ENCODE peak calls at places on chromosomes 7 and 10, in seven cellular contexts. One of them, this sample, is unnamed.
A peak's percentile ranks its signal among the peaks of the same experiment; 100 is the strongest.

GRCh38 chr10:34666008-34666700 is 148.9 kb downstream of the PARD3 start:
- DNase-seq in RWPE1: peak; percentile 70
- DNase-seq in tibial artery: no peak
- DNase-seq in OCI-LY7: peak; percentile 27
- DNase-seq in GM13977: peak; percentile 63
- DNase-seq in fibroblast of villous mesenchyme: peak; percentile 94
- DNase-seq in transverse colon: peak; percentile 37
- DNase-seq in this sample: no peak

GRCh38 chr10:58385784-58386112 is 538 bp downstream of the TFAM start:
- DNase-seq in RWPE1: peak; percentile 49
- DNase-seq in tibial artery: no peak
- DNase-seq in OCI-LY7: peak; percentile 22
- DNase-seq in GM13977: no peak
- DNase-seq in fibroblast of villous mesenchyme: peak; percentile 28
- DNase-seq in transverse colon: peak; percentile 42
- DNase-seq in this sample: peak; percentile 19

GRCh38 chr10:88157981-88158465 is 294.6 kb downstream of the PTEN start:
- DNase-seq in RWPE1: peak; percentile 79
- DNase-seq in tibial artery: no peak
- DNase-seq in OCI-LY7: peak; percentile 23
- DNase-seq in GM13977: no peak
- DNase-seq in fibroblast of villous mesenchyme: peak; percentile 90
- DNase-seq in transverse colon: no peak
- DNase-seq in this sample: no peak

GRCh38 chr7:34299066-34299465 is 359.0 kb upstream of the NPSR1 start:
- DNase-seq in RWPE1: no peak
- DNase-seq in tibial artery: no peak
- DNase-seq in OCI-LY7: no peak
- DNase-seq in GM13977: no peak
- DNase-seq in fibroblast of villous mesenchyme: no peak
- DNase-seq in transverse colon: no peak
- DNase-seq in this sample: no peak

GRCh38 chr10:4061441-4061951 is 276.5 kb upstream of the KLF6 start:
- DNase-seq in RWPE1: no peak
- DNase-seq in tibial artery: peak; percentile 96
- DNase-seq in OCI-LY7: no peak
- DNase-seq in GM13977: no peak
- DNase-seq in fibroblast of villous mesenchyme: peak; percentile 73
- DNase-seq in transverse colon: peak; percentile 80
- DNase-seq in this sample: no peak

GRCh38 chr10:108290823-108291222 is 1126.3 kb upstream of the SORCS1 start:
- DNase-seq in RWPE1: no peak
- DNase-seq in tibial artery: no peak
- DNase-seq in OCI-LY7: no peak
- DNase-seq in GM13977: no peak
- DNase-seq in fibroblast of villous mesenchyme: no peak
- DNase-seq in transverse colon: no peak
- DNase-seq in this sample: no peak

GRCh38 chr10:89086801-89087513 is 96.4 kb downstream of the FAS start:
- DNase-seq in RWPE1: no peak
- DNase-seq in tibial artery: peak; percentile 81
- DNase-seq in OCI-LY7: peak; percentile 2
- DNase-seq in GM13977: no peak
- DNase-seq in fibroblast of villous mesenchyme: peak; percentile 88
- DNase-seq in transverse colon: peak; percentile 35
- DNase-seq in this sample: peak; percentile 66

GRCh38 chr7:24717694-24718320 is 39.5 kb downstream of the GSDME start:
- DNase-seq in RWPE1: no peak
- DNase-seq in tibial artery: peak; percentile 29
- DNase-seq in OCI-LY7: peak; percentile 51
- DNase-seq in GM13977: no peak
- DNase-seq in fibroblast of villous mesenchyme: no peak
- DNase-seq in transverse colon: no peak
- DNase-seq in this sample: no peak

GRCh38 chr7:148883233-148884048 is 650 bp downstream of the EZH2 start:
- DNase-seq in RWPE1: peak; percentile 13
- DNase-seq in tibial artery: peak; percentile 70
- DNase-seq in OCI-LY7: peak; percentile 62
- DNase-seq in GM13977: peak; percentile 72
- DNase-seq in fibroblast of villous mesenchyme: no peak
- DNase-seq in transverse colon: peak; percentile 41
- DNase-seq in this sample: peak; percentile 63

GRCh38 chr7:68238204-68238805 is 1241.7 kb downstream of the TYW1 start:
- DNase-seq in RWPE1: no peak
- DNase-seq in tibial artery: no peak
- DNase-seq in OCI-LY7: no peak
- DNase-seq in GM13977: no peak
- DNase-seq in fibroblast of villous mesenchyme: no peak
- DNase-seq in transverse colon: no peak
- DNase-seq in this sample: no peak

GRCh38 chr7:136728945-136729344 is 139.5 kb upstream of the CHRM2 start:
- DNase-seq in RWPE1: no peak
- DNase-seq in tibial artery: no peak
- DNase-seq in OCI-LY7: no peak
- DNase-seq in GM13977: no peak
- DNase-seq in fibroblast of villous mesenchyme: no peak
- DNase-seq in transverse colon: no peak
- DNase-seq in this sample: no peak

GRCh38 chr10:29392376-29393021 is 103.6 kb downstream of the LYZL1 start:
- DNase-seq in RWPE1: peak; percentile 38
- DNase-seq in tibial artery: no peak
- DNase-seq in OCI-LY7: peak; percentile 26
- DNase-seq in GM13977: peak; percentile 51
- DNase-seq in fibroblast of villous mesenchyme: peak; percentile 49
- DNase-seq in transverse colon: peak; percentile 33
- DNase-seq in this sample: peak; percentile 60

GRCh38 chr10:129438024-129438423 is 29.0 kb upstream of the MGMT start:
- DNase-seq in RWPE1: no peak
- DNase-seq in tibial artery: no peak
- DNase-seq in OCI-LY7: no peak
- DNase-seq in GM13977: no peak
- DNase-seq in fibroblast of villous mesenchyme: no peak
- DNase-seq in transverse colon: no peak
- DNase-seq in this sample: no peak

GRCh38 chr7:150685219-150686029 is at the start of gene GIMAP2:
- DNase-seq in RWPE1: peak; percentile 16
- DNase-seq in tibial artery: no peak
- DNase-seq in OCI-LY7: peak; percentile 18
- DNase-seq in GM13977: peak; percentile 49
- DNase-seq in fibroblast of villous mesenchyme: peak; percentile 48
- DNase-seq in transverse colon: no peak
- DNase-seq in this sample: peak; percentile 49

GRCh38 chr7:80335473-80336232 is 176.2 kb downstream of the GNAT3 start:
- DNase-seq in RWPE1: no peak
- DNase-seq in tibial artery: no peak
- DNase-seq in OCI-LY7: no peak
- DNase-seq in GM13977: no peak
- DNase-seq in fibroblast of villous mesenchyme: peak; percentile 99
- DNase-seq in transverse colon: peak; percentile 61
- DNase-seq in this sample: no peak

GRCh38 chr7:149209518-149210269 is 14.3 kb downstream of the ZNF282 start:
- DNase-seq in RWPE1: peak; percentile 30
- DNase-seq in tibial artery: no peak
- DNase-seq in OCI-LY7: peak; percentile 49
- DNase-seq in GM13977: peak; percentile 74
- DNase-seq in fibroblast of villous mesenchyme: peak; percentile 43
- DNase-seq in transverse colon: peak; percentile 45
- DNase-seq in this sample: peak; percentile 90

GRCh38 chr10:54800677-54801480 is at the start of gene PCDH15:
- DNase-seq in RWPE1: peak; percentile 7
- DNase-seq in tibial artery: no peak
- DNase-seq in OCI-LY7: peak; percentile 3
- DNase-seq in GM13977: peak; percentile 4
- DNase-seq in fibroblast of villous mesenchyme: no peak
- DNase-seq in transverse colon: no peak
- DNase-seq in this sample: no peak

GRCh38 chr7:31782411-31782991 is 95.5 kb downstream of the PPP1R17 start:
- DNase-seq in RWPE1: peak; percentile 73
- DNase-seq in tibial artery: no peak
- DNase-seq in OCI-LY7: peak; percentile 50
- DNase-seq in GM13977: peak; percentile 49
- DNase-seq in fibroblast of villous mesenchyme: peak; percentile 31
- DNase-seq in transverse colon: no peak
- DNase-seq in this sample: peak; percentile 2

GRCh38 chr10:125628251-125629049 is 54.5 kb downstream of the TEX36 start:
- DNase-seq in RWPE1: no peak
- DNase-seq in tibial artery: no peak
- DNase-seq in OCI-LY7: no peak
- DNase-seq in GM13977: no peak
- DNase-seq in fibroblast of villous mesenchyme: no peak
- DNase-seq in transverse colon: no peak
- DNase-seq in this sample: no peak

GRCh38 chr10:125626671-125627070 is 56.3 kb downstream of the TEX36 start:
- DNase-seq in RWPE1: no peak
- DNase-seq in tibial artery: no peak
- DNase-seq in OCI-LY7: no peak
- DNase-seq in GM13977: no peak
- DNase-seq in fibroblast of villous mesenchyme: no peak
- DNase-seq in transverse colon: no peak
- DNase-seq in this sample: no peak

GRCh38 chr10:125631806-125632205 is 51.2 kb downstream of the TEX36 start:
- DNase-seq in RWPE1: no peak
- DNase-seq in tibial artery: no peak
- DNase-seq in OCI-LY7: no peak
- DNase-seq in GM13977: no peak
- DNase-seq in fibroblast of villous mesenchyme: no peak
- DNase-seq in transverse colon: no peak
- DNase-seq in this sample: no peak

GRCh38 chr10:125627646-125628045 is 55.3 kb downstream of the TEX36 start:
- DNase-seq in RWPE1: no peak
- DNase-seq in tibial artery: no peak
- DNase-seq in OCI-LY7: no peak
- DNase-seq in GM13977: no peak
- DNase-seq in fibroblast of villous mesenchyme: no peak
- DNase-seq in transverse colon: no peak
- DNase-seq in this sample: no peak

DNA sequence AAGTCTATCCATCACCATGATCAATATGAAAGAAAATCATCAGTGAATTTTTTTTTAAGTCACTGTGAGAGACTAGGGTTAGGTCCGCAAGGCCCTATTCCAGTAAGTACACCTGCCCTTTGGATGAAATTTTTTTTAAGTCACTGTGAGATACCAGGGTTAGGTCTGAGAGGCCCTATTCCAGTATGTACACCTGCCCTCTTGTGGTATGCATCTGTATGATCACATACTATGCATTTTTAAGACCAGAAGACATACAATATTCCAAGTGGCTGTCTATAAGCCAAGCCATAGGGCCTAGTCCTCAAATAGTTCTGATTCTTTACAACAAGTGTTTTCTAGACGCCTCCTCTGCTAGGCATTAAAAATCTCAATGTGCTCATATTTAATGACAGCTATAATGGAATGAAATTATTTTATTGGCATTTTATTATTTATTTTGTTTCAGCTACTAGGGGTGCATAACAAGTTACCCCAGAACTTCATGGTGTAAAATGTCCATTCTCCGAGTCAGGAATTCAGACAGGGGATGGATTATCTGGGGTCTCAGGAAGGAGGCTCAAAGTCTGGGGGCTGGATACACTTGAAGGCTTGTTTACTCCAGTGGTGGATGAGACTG is 53.1 kb downstream of the TEX36 start:
- DNase-seq in RWPE1: peak; percentile 76
- DNase-seq in tibial artery: no peak
- DNase-seq in OCI-LY7: peak; percentile 49
- DNase-seq in GM13977: peak; percentile 47
- DNase-seq in fibroblast of villous mesenchyme: peak; percentile 21
- DNase-seq in transverse colon: no peak
- DNase-seq in this sample: no peak
- TF ChIP-seq CTCF in RWPE1: peak; percentile 50
- TF ChIP-seq CTCF in tibial artery: no peak
- TF ChIP-seq CTCF in OCI-LY7: peak; percentile 79
- TF ChIP-seq CTCF in GM13977: peak; percentile 36
- TF ChIP-seq CTCF in fibroblast of villous mesenchyme: peak; percentile 43
- TF ChIP-seq CTCF in transverse colon: peak; percentile 29
- TF ChIP-seq CTCF in this sample: no peak

DNA sequence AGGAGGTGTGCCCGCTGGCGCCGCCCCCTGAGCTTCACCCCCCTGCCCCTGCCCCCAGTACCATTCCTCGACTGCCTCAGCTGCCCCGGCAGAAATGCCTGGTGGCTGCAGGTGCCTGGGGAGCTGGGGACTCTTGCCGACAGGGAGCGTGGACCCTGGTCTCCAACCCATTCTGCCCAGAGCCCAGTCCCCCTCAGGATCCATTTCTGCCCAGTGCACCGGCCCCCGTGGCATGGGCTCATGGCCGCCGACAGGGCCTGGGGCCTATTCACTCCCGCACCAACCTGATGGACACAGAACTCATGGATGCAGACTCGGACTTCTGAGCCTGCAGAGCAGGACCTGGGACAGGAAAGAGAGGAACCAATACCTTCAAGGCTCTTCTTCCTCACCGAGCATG is 12.7 kb upstream of the AHCYL2 start:
- DNase-seq in RWPE1: no peak
- DNase-seq in tibial artery: no peak
- DNase-seq in OCI-LY7: no peak
- DNase-seq in GM13977: no peak
- DNase-seq in fibroblast of villous mesenchyme: no peak
- DNase-seq in transverse colon: no peak
- DNase-seq in this sample: no peak
- TF ChIP-seq CTCF in RWPE1: no peak
- TF ChIP-seq CTCF in tibial artery: no peak
- TF ChIP-seq CTCF in OCI-LY7: no peak
- TF ChIP-seq CTCF in GM13977: no peak
- TF ChIP-seq CTCF in fibroblast of villous mesenchyme: no peak
- TF ChIP-seq CTCF in transverse colon: no peak
- TF ChIP-seq CTCF in this sample: no peak

DNA sequence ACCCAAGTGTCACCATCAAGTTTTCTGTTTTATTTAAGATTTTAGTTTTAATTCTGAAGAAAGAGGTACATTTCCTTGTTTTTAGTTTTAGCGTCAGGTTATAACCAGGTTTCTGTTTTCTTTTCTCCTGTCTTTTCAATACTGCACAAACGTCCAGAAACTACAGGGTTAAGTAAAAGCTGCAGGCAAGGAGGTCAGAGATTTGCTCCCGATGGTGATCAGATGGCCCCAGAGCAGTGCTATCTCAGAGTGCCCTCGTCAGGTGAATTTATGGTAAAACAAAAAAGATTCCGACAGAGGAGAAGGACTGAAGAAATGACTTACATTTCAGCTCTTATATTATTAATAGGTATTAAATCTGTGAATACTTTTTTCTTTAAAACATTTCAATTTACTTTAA is 128.2 kb downstream of the STRA8 start:
- DNase-seq in RWPE1: no peak
- DNase-seq in tibial artery: no peak
- DNase-seq in OCI-LY7: no peak
- DNase-seq in GM13977: no peak
- DNase-seq in fibroblast of villous mesenchyme: no peak
- DNase-seq in transverse colon: no peak
- DNase-seq in this sample: no peak
- TF ChIP-seq CTCF in RWPE1: no peak
- TF ChIP-seq CTCF in tibial artery: no peak
- TF ChIP-seq CTCF in OCI-LY7: no peak
- TF ChIP-seq CTCF in GM13977: no peak
- TF ChIP-seq CTCF in fibroblast of villous mesenchyme: no peak
- TF ChIP-seq CTCF in transverse colon: no peak
- TF ChIP-seq CTCF in this sample: no peak

DNA sequence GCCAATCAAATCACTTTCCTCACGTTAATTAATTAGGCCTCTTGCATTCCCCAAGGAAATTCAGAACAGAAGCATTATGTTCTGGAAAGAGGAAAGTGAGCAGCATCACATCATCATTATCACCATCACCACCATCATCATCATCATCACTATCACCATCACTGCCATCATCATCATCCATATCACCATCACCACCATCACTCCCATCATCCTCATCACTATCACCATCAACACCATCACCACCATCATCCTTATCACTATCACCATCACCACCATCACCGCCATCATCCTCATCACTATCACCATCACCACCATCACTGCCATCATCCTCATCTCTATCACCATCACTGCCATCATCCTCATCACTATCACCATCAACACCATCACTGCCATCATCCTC is 31.4 kb upstream of the PLXNA4 start:
- DNase-seq in RWPE1: no peak
- DNase-seq in tibial artery: no peak
- DNase-seq in OCI-LY7: no peak
- DNase-seq in GM13977: no peak
- DNase-seq in fibroblast of villous mesenchyme: no peak
- DNase-seq in transverse colon: no peak
- DNase-seq in this sample: no peak
- TF ChIP-seq CTCF in RWPE1: no peak
- TF ChIP-seq CTCF in tibial artery: no peak
- TF ChIP-seq CTCF in OCI-LY7: no peak
- TF ChIP-seq CTCF in GM13977: no peak
- TF ChIP-seq CTCF in fibroblast of villous mesenchyme: no peak
- TF ChIP-seq CTCF in transverse colon: no peak
- TF ChIP-seq CTCF in this sample: no peak

This sample was measured in activated CD8-positive, alpha-beta T cell treated with anti-CD3 and anti-CD28 coated beads for 36 hours.